ENCODE peak calls at places on chromosomes 6 and 20, in four cellular contexts. One of them, this sample, is unnamed.
A peak's percentile ranks its signal among the peaks of the same experiment; 100 is the strongest.

GRCh38 chr20:36064661-36065426 is 89.7 kb upstream of the EPB41L1 start:
- DNase-seq in non-pigmented ciliary epithelial cell: peak; percentile 36
- DNase-seq in PC-3: peak; percentile 89
- DNase-seq in heart right ventricle: peak; percentile 98
- DNase-seq in this sample: peak; percentile 97

GRCh38 chr6:33199687-33200233 is 705 bp downstream of the RXRB start:
- DNase-seq in non-pigmented ciliary epithelial cell: no peak
- DNase-seq in PC-3: peak; percentile 74
- DNase-seq in heart right ventricle: peak; percentile 78
- DNase-seq in this sample: peak; percentile 86

GRCh38 chr20:37299718-37300529 is 10.5 kb downstream of the MANBAL start:
- DNase-seq in non-pigmented ciliary epithelial cell: no peak
- DNase-seq in PC-3: no peak
- DNase-seq in heart right ventricle: no peak
- DNase-seq in this sample: peak; percentile 62

GRCh38 chr6:56372621-56373020 is 125.2 kb upstream of the COL21A1 start:
- DNase-seq in non-pigmented ciliary epithelial cell: no peak
- DNase-seq in PC-3: no peak
- DNase-seq in heart right ventricle: no peak
- DNase-seq in this sample: no peak

GRCh38 chr6:62808575-62809293 is 402.5 kb upstream of the FKBP1C start:
- DNase-seq in non-pigmented ciliary epithelial cell: no peak
- DNase-seq in PC-3: no peak
- DNase-seq in heart right ventricle: no peak
- DNase-seq in this sample: no peak

GRCh38 chr6:22877946-22878705 is 308.8 kb downstream of the HDGFL1 start:
- DNase-seq in non-pigmented ciliary epithelial cell: peak; percentile 88
- DNase-seq in PC-3: no peak
- DNase-seq in heart right ventricle: no peak
- DNase-seq in this sample: no peak

GRCh38 chr6:157912326-157912725 is 69.3 kb upstream of the SYNJ2 start:
- DNase-seq in non-pigmented ciliary epithelial cell: peak; percentile 86
- DNase-seq in PC-3: no peak
- DNase-seq in heart right ventricle: no peak
- DNase-seq in this sample: no peak

GRCh38 chr6:34437644-34437970 is 11.7 kb upstream of the RPS10 start:
- DNase-seq in non-pigmented ciliary epithelial cell: no peak
- DNase-seq in PC-3: no peak
- DNase-seq in heart right ventricle: no peak
- DNase-seq in this sample: no peak

GRCh38 chr6:96197241-96197640 is 181.5 kb downstream of the FUT9 start:
- DNase-seq in non-pigmented ciliary epithelial cell: no peak
- DNase-seq in PC-3: peak; percentile 63
- DNase-seq in heart right ventricle: no peak
- DNase-seq in this sample: no peak

GRCh38 chr6:42293579-42293978 is 75.9 kb upstream of the MRPS10 start:
- DNase-seq in non-pigmented ciliary epithelial cell: no peak
- DNase-seq in PC-3: no peak
- DNase-seq in heart right ventricle: no peak
- DNase-seq in this sample: no peak

GRCh38 chr6:1390805-1391511 is 1.6 kb downstream of the FOXF2 start:
- DNase-seq in non-pigmented ciliary epithelial cell: no peak
- DNase-seq in PC-3: no peak
- DNase-seq in heart right ventricle: no peak
- DNase-seq in this sample: no peak

This sample was measured in sigmoid colon.